ENCODE peak calls at places on chromosome 17, in four cellular contexts. W is endodermal cell, M is esophagus squamous epithelium, C is adrenal gland. P is an unnamed sample.

GRCh38 chr17:76076765-76077581 is 2.0 kb upstream of the ZACN start:
- DNase-seq in W (peak), M (no peak), C (no peak), P (no peak)

GRCh38 chr17:80931421-80932265 is 60.0 kb upstream of the CHMP6 start:
- DNase-seq in W (peak), M (no peak), C (no peak), P (no peak)

GRCh38 chr17:44956998-44957981 is 9.7 kb upstream of the KIF18B start:
- DNase-seq in W (peak), M (no peak), C (no peak), P (no peak)

GRCh38 chr17:49986396-49987289 is 8.4 kb downstream of the DLX3 start:
- DNase-seq in W (peak), M (no peak), C (no peak), P (peak)

GRCh38 chr17:27630607-27631408 is at the start of gene LGALS9:
- DNase-seq in W (peak), M (no peak), C (peak), P (no peak)

GRCh38 chr17:6857904-6858303 is 26.4 kb upstream of the TEKT1 start:
- DNase-seq in W (no peak), M (no peak), C (no peak), P (no peak)

GRCh38 chr17:29617481-29618271 is 5.0 kb downstream of the CORO6 start:
- DNase-seq in W (peak), M (no peak), C (peak), P (no peak)

GRCh38 chr17:27975146-27976011 is 67.1 kb upstream of the NLK start:
- DNase-seq in W (peak), M (no peak), C (peak), P (no peak)

GRCh38 chr17:71801301-71801700 is 319.5 kb upstream of the SOX9 start:
- DNase-seq in W (no peak), M (no peak), C (no peak), P (no peak)

GRCh38 chr17:74085434-74085833 is 118.0 kb upstream of the RPL38 start:
- DNase-seq in W (peak), M (no peak), C (no peak), P (no peak)

GRCh38 chr17:17710728-17711541 is 29.7 kb downstream of the RAI1 start:
- DNase-seq in W (peak), M (no peak), C (peak), P (no peak)

GRCh38 chr17:35170968-35171771 is 23.0 kb downstream of the SLC35G3 start:
- DNase-seq in W (no peak), M (no peak), C (no peak), P (peak)

GRCh38 chr17:42894283-42895184 is 6.1 kb upstream of the G6PC1 start:
- DNase-seq in W (peak), M (no peak), C (no peak), P (no peak)
- H3K27ac ChIP-seq in W (no peak), M (peak), C (no peak), P (peak)

DNA sequence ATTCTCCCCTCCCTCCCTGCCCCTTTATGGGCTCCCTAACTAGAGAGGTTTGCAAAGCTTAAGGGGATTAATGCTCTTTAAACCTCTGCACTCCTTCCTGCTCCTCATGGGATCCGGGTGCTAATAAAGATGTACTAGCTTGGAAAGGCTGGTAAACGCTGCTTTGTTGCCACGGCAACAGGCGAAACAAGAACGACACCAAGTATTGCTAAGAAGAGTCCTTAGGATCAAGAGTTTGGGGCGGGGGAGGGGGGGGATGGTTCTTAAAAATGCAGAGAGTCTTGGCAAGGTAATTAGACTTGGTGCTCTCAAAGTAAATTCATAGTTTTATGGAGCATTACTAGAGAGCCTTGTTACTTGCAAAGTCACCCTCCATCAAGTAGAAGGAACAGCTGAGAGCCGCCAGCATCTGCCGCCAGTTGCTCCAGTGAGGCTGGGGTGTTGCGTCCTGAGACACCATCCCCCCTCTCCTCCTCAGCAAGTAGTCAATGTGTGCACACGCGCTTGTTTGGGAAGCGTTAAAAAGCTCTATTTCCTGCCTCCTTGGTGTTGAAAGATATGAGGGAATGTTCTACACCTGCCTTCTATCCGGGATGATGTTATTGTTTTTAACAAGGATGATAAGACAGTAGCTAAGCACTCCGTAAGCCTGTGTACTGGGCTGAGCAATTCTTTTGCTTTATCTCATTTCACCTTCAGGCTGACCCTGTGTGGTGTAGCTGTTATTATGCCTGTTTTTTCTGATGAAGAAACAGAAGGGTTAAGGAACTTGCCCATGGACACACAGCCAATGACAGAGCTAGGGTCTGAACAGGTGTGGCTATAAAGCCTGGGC is 190.9 kb downstream of the CCDC182 start:
- DNase-seq in W (peak), M (no peak), C (no peak), P (no peak)
- H3K27ac ChIP-seq in W (peak), M (no peak), C (peak), P (no peak)

GRCh38 chr17:21275047-21275578 is 9.4 kb upstream of the MAP2K3 start:
- DNase-seq in W (no peak), M (no peak), C (no peak), P (no peak)

GRCh38 chr17:21277332-21277731 is 7.2 kb upstream of the MAP2K3 start:
- DNase-seq in W (no peak), M (no peak), C (no peak), P (no peak)

GRCh38 chr17:21278304-21279197 is 6.0 kb upstream of the MAP2K3 start:
- DNase-seq in W (no peak), M (no peak), C (no peak), P (peak)

GRCh38 chr17:21272881-21273839 is 11.4 kb upstream of the MAP2K3 start:
- DNase-seq in W (no peak), M (no peak), C (no peak), P (no peak)

DNA sequence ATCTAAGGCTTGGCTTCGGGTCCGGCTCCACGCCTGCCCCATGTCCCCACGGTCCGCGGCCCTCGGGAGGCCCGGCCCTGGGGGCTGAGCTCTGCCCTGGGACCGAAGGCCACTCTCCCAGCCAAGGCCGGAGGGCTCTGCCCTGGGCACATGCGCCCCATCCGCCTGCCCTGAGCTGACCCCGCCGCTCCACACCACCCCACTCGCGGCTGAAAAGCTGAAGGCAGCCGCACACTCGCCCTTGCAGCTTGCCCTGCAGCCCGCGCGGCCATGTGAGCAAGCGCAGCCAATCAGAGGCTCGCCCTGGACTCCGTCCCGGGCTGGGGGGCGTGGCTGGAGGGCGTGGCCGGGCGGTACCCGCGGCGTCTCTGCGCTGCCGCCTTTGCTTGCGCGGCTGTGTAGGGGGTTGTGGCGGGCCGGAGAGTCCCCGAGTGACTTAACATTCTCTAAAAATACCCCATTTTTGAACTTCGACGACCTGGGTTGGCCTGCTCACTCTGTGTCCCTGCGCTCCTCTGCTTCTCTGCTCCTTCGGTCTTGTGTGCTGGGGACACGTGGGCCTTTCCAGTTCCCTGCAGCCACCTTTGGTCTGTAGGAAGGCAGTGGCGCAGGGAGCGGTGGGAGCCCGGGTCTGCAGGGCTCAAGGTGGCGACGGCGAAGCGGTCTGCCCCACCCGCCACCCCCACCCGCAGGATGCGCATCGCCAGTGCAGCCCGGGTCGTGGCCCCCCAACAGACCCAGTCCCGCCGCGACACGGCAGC is 8.8 kb upstream of the MAP2K3 start:
- DNase-seq in W (peak), M (no peak), C (peak), P (peak)
- H3K27ac ChIP-seq in W (no peak), M (peak), C (no peak), P (peak)

GRCh38 chr17:56436142-56436541 is 157.4 kb upstream of the NOG start:
- DNase-seq in W (no peak), M (no peak), C (no peak), P (no peak)

GRCh38 chr17:56432443-56432842 is 161.1 kb upstream of the NOG start:
- DNase-seq in W (no peak), M (no peak), C (no peak), P (no peak)

GRCh38 chr17:56440391-56440790 is 153.1 kb upstream of the NOG start:
- DNase-seq in W (no peak), M (no peak), C (no peak), P (no peak)

GRCh38 chr17:56431736-56432135 is 161.8 kb upstream of the NOG start:
- DNase-seq in W (peak), M (no peak), C (no peak), P (no peak)

GRCh38 chr17:56434610-56435009 is 158.9 kb upstream of the NOG start:
- DNase-seq in W (no peak), M (no peak), C (no peak), P (no peak)
- H3K27ac ChIP-seq in W (no peak), M (no peak), C (no peak), P (no peak)